ENCODE peak calls at places on chromosomes 6 and 20, in eight cellular contexts. One of them, this sample, is unnamed.

GRCh38 chr6:122494665-122495272 is 23.2 kb upstream of the SERINC1 start:
- DNase-seq in pancreas: no peak
- DNase-seq in breast epithelium: peak; percentile 64
- DNase-seq in DND-41: no peak
- DNase-seq in cardiac muscle cell: no peak
- DNase-seq in uterus: no peak
- DNase-seq in heart left ventricle: no peak
- DNase-seq in prostate gland: peak; percentile 46
- DNase-seq in this sample: no peak

GRCh38 chr6:29887819-29888581 is 54.3 kb upstream of the HLA-A start:
- DNase-seq in pancreas: peak; percentile 85
- DNase-seq in prostate gland: peak; percentile 42
- DNase-seq in uterus: peak; percentile 85
- DNase-seq in cardiac muscle cell: peak; percentile 51
- DNase-seq in breast epithelium: peak; percentile 87
- DNase-seq in DND-41: no peak
- DNase-seq in heart left ventricle: peak; percentile 81
- DNase-seq in this sample: peak; percentile 74

GRCh38 chr6:161455848-161456247 is 182.0 kb upstream of the AGPAT4 start:
- DNase-seq in prostate gland: no peak
- DNase-seq in uterus: no peak
- DNase-seq in pancreas: no peak
- DNase-seq in cardiac muscle cell: no peak
- DNase-seq in DND-41: no peak
- DNase-seq in breast epithelium: no peak
- DNase-seq in heart left ventricle: no peak
- DNase-seq in this sample: no peak

GRCh38 chr6:73823832-73824231 is 127.8 kb downstream of the CD109 start:
- DNase-seq in DND-41: no peak
- DNase-seq in breast epithelium: no peak
- DNase-seq in cardiac muscle cell: no peak
- DNase-seq in uterus: no peak
- DNase-seq in prostate gland: no peak
- DNase-seq in pancreas: no peak
- DNase-seq in heart left ventricle: no peak
- DNase-seq in this sample: no peak

GRCh38 chr20:15582146-15582776 is 991.0 kb downstream of the KIF16B start:
- DNase-seq in prostate gland: no peak
- DNase-seq in heart left ventricle: no peak
- DNase-seq in pancreas: no peak
- DNase-seq in DND-41: no peak
- DNase-seq in uterus: no peak
- DNase-seq in breast epithelium: no peak
- DNase-seq in cardiac muscle cell: no peak
- DNase-seq in this sample: no peak

GRCh38 chr6:30171677-30172471 is 8.5 kb downstream of the TRIM15 start:
- DNase-seq in uterus: no peak
- DNase-seq in cardiac muscle cell: peak; percentile 46
- DNase-seq in pancreas: no peak
- DNase-seq in heart left ventricle: no peak
- DNase-seq in breast epithelium: no peak
- DNase-seq in DND-41: no peak
- DNase-seq in prostate gland: no peak
- DNase-seq in this sample: no peak

GRCh38 chr6:159110748-159111147 is 58.5 kb upstream of the FNDC1 start:
- DNase-seq in DND-41: no peak
- DNase-seq in prostate gland: no peak
- DNase-seq in heart left ventricle: no peak
- DNase-seq in uterus: no peak
- DNase-seq in pancreas: no peak
- DNase-seq in cardiac muscle cell: no peak
- DNase-seq in breast epithelium: no peak
- DNase-seq in this sample: no peak

GRCh38 chr6:129575378-129576118 is 134.4 kb downstream of the ARHGAP18 start:
- DNase-seq in heart left ventricle: no peak
- DNase-seq in uterus: no peak
- DNase-seq in prostate gland: peak; percentile 12
- DNase-seq in pancreas: no peak
- DNase-seq in cardiac muscle cell: peak; percentile 78
- DNase-seq in breast epithelium: no peak
- DNase-seq in DND-41: no peak
- DNase-seq in this sample: peak; percentile 12

GRCh38 chr6:12648171-12648570 is 68.4 kb upstream of the PHACTR1 start:
- DNase-seq in cardiac muscle cell: no peak
- DNase-seq in prostate gland: no peak
- DNase-seq in DND-41: no peak
- DNase-seq in pancreas: no peak
- DNase-seq in heart left ventricle: no peak
- DNase-seq in uterus: no peak
- DNase-seq in breast epithelium: no peak
- DNase-seq in this sample: no peak

GRCh38 chr6:45310118-45310788 is 17.9 kb upstream of the RUNX2 start:
- DNase-seq in breast epithelium: no peak
- DNase-seq in heart left ventricle: peak; percentile 8
- DNase-seq in prostate gland: no peak
- DNase-seq in uterus: no peak
- DNase-seq in DND-41: peak; percentile 94
- DNase-seq in pancreas: no peak
- DNase-seq in cardiac muscle cell: no peak
- DNase-seq in this sample: no peak

GRCh38 chr6:33886673-33887144 is 82.9 kb upstream of the MLN start:
- DNase-seq in breast epithelium: no peak
- DNase-seq in DND-41: peak; percentile 26
- DNase-seq in uterus: peak; percentile 83
- DNase-seq in prostate gland: peak; percentile 47
- DNase-seq in pancreas: no peak
- DNase-seq in cardiac muscle cell: peak; percentile 97
- DNase-seq in heart left ventricle: peak; percentile 70
- DNase-seq in this sample: no peak

GRCh38 chr6:20746805-20747204 is 212.5 kb downstream of the CDKAL1 start:
- DNase-seq in prostate gland: no peak
- DNase-seq in cardiac muscle cell: no peak
- DNase-seq in heart left ventricle: no peak
- DNase-seq in DND-41: no peak
- DNase-seq in uterus: no peak
- DNase-seq in pancreas: no peak
- DNase-seq in breast epithelium: no peak
- DNase-seq in this sample: no peak

GRCh38 chr6:166127624-166128472 is 39.8 kb downstream of the TBXT start:
- DNase-seq in DND-41: no peak
- DNase-seq in uterus: no peak
- DNase-seq in cardiac muscle cell: no peak
- DNase-seq in prostate gland: no peak
- DNase-seq in heart left ventricle: no peak
- DNase-seq in pancreas: no peak
- DNase-seq in breast epithelium: no peak
- DNase-seq in this sample: no peak

GRCh38 chr6:17197607-17198006 is 83.6 kb upstream of the RBM24 start:
- DNase-seq in breast epithelium: no peak
- DNase-seq in cardiac muscle cell: no peak
- DNase-seq in DND-41: no peak
- DNase-seq in uterus: no peak
- DNase-seq in prostate gland: no peak
- DNase-seq in heart left ventricle: no peak
- DNase-seq in pancreas: no peak
- DNase-seq in this sample: no peak

GRCh38 chr6:164108869-164109769 is 694.6 kb downstream of the QKI start:
- DNase-seq in heart left ventricle: peak; percentile 89
- DNase-seq in prostate gland: peak; percentile 45
- DNase-seq in breast epithelium: peak; percentile 78
- DNase-seq in pancreas: peak; percentile 16
- DNase-seq in cardiac muscle cell: peak; percentile 61
- DNase-seq in uterus: peak; percentile 26
- DNase-seq in DND-41: no peak
- DNase-seq in this sample: no peak

GRCh38 chr6:160252073-160252809 is 6.4 kb downstream of the SLC22A2 start:
- DNase-seq in heart left ventricle: no peak
- DNase-seq in DND-41: no peak
- DNase-seq in breast epithelium: no peak
- DNase-seq in cardiac muscle cell: no peak
- DNase-seq in pancreas: no peak
- DNase-seq in uterus: no peak
- DNase-seq in prostate gland: no peak
- DNase-seq in this sample: no peak

GRCh38 chr20:32501709-32502108 is 83.4 kb downstream of the NOL4L start:
- DNase-seq in uterus: no peak
- DNase-seq in heart left ventricle: no peak
- DNase-seq in cardiac muscle cell: peak; percentile 28
- DNase-seq in pancreas: no peak
- DNase-seq in prostate gland: no peak
- DNase-seq in breast epithelium: no peak
- DNase-seq in DND-41: no peak
- DNase-seq in this sample: no peak

DNA sequence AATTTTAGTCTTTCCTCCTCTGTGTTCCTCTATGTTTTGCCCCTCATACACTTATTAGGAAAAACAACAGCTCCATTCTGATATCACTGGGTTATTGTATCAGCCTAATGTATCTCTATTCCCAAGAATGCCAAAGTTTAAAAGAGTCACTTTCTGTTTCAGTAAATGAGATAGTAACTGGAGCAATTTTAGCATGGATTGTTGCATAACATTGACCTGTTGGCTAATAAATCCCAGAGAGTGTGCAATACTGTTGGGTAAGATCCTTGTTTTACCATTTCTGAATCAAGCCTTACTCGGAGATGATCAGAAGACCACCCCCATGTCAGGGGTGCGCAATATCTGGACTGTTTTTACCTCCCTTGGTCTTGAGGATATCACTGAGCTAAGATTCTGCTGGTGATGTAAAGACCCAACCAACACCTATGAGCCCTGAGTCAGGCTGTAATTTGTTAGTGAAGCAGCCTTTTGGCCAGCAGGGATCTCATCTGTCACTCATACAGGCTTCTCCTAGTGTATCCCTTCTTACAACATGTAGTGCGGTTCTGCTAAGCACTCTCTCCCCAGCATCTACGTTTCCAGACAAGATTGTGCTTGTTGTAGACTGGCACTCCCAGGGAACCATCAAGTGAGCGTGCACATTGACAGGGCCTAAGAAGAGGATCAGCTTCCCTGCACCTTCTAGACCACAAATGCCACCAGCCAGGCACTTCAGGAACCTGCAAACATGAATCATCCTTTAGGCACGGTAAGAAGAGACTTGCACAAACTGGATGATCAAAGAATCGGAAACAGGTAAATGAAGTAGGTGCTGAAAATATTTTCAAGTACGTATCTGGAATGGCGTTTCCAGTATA is 11.5 kb upstream of the IPCEF1 start:
- DNase-seq in uterus: no peak
- DNase-seq in cardiac muscle cell: peak; percentile 34
- DNase-seq in breast epithelium: no peak
- DNase-seq in DND-41: no peak
- DNase-seq in heart left ventricle: no peak
- DNase-seq in pancreas: no peak
- DNase-seq in prostate gland: no peak
- DNase-seq in this sample: no peak
- TF ChIP-seq CTCF in uterus: no peak
- TF ChIP-seq CTCF in cardiac muscle cell: no peak
- TF ChIP-seq CTCF in breast epithelium: no peak
- TF ChIP-seq CTCF in DND-41: no peak
- TF ChIP-seq CTCF in heart left ventricle: no peak
- TF ChIP-seq CTCF in pancreas: no peak
- TF ChIP-seq CTCF in prostate gland: no peak
- TF ChIP-seq CTCF in this sample: no peak

GRCh38 chr20:1150968-1151367 is 32.6 kb downstream of the PSMF1 start:
- DNase-seq in uterus: no peak
- DNase-seq in prostate gland: no peak
- DNase-seq in DND-41: no peak
- DNase-seq in pancreas: no peak
- DNase-seq in heart left ventricle: no peak
- DNase-seq in cardiac muscle cell: no peak
- DNase-seq in breast epithelium: no peak
- DNase-seq in this sample: no peak
- H3K27ac ChIP-seq in uterus: no peak overlapping the region
- H3K27ac ChIP-seq in prostate gland: no peak overlapping the region
- H3K27ac ChIP-seq in DND-41: no peak overlapping the region
- H3K27ac ChIP-seq in pancreas: no peak overlapping the region
- H3K27ac ChIP-seq in heart left ventricle: no peak overlapping the region
- H3K27ac ChIP-seq in cardiac muscle cell: no peak overlapping the region
- H3K27ac ChIP-seq in breast epithelium: no peak overlapping the region
- H3K27ac ChIP-seq in this sample: no peak overlapping the region

DNA sequence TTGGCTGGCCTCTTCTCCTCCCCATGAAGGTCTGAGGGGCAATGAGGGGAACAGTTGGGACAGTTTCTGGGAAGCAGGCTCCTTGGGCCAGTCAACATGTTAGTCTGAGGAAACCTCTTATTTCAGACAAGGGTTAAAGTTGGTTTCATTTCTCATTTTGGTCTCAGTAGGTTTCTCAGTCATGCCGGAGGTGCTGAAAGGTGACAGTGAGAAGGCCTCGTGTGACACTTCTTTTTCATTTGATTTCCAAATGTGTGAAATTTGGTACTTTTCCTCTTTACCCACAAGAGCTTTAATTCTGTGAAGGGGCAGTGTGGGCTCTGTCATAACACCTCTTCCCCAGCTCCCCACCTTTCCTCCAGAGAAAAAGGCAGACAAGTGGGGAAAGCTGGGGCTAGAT is 7.5 kb upstream of the GLP1R start:
- DNase-seq in DND-41: no peak
- DNase-seq in heart left ventricle: no peak
- DNase-seq in prostate gland: no peak
- DNase-seq in breast epithelium: no peak
- DNase-seq in uterus: no peak
- DNase-seq in pancreas: no peak
- DNase-seq in cardiac muscle cell: no peak
- DNase-seq in this sample: no peak
- H3K27me3 ChIP-seq in DND-41: peaks cover 11% of the 10 kb centered on the region
- H3K27me3 ChIP-seq in heart left ventricle: peaks cover 17% of the 10 kb centered on the region
- H3K27me3 ChIP-seq in prostate gland: peaks cover 5% of the 10 kb centered on the region
- H3K27me3 ChIP-seq in breast epithelium: peaks cover 28% of the 10 kb centered on the region
- H3K27me3 ChIP-seq in uterus: no peaks in the 10 kb centered on the region
- H3K27me3 ChIP-seq in pancreas: no peaks in the 10 kb centered on the region
- H3K27me3 ChIP-seq in cardiac muscle cell: peaks cover 52% of the 10 kb centered on the region
- H3K27me3 ChIP-seq in this sample: no peaks in the 10 kb centered on the region

DNA sequence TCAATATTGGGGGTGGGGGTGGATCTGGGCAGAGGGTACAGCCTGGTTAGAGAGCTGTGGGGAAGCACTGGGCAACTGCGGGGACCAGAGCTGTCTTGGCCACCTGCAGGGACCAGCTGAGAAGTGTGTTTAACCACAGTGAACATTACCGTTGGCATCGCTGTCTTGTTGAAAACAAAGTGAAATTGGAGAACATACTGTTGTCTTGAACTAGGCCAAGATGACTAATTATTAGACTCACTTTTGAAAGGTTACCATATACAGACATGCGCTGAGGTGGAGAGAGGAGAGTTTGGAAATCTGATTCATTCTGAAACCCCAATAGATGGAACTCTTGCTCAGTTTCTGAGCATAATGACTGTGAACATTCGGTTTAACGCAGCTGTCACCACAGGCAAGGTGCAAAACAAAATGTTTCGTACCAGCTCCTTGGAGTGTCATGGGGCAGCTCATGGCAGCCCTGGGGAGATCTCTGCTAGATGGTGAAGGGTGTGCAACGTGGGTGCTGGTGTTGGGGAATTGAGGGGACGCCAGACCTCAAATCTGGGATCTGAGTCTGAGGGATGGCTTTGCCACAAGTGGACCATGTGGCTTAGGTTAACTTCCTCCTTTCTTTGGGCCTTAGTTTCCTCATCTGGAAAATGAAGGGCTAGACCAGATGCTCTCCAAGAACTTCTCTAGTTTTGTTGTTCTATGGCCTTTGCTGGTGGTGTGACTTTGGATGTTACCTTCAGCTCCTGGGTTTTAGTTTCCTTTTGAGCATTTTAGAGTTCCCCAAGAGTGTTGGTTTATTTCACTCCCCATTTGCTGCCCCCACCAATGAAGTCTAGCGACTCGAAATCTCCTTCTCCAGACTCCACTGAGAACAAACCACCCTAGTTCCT is 24.6 kb upstream of the GTSF1L start:
- DNase-seq in DND-41: peak; percentile 78
- DNase-seq in cardiac muscle cell: peak; percentile 71
- DNase-seq in prostate gland: no peak
- DNase-seq in pancreas: no peak
- DNase-seq in heart left ventricle: no peak
- DNase-seq in breast epithelium: no peak
- DNase-seq in uterus: no peak
- DNase-seq in this sample: no peak
- TF ChIP-seq CTCF in DND-41: no peak
- TF ChIP-seq CTCF in cardiac muscle cell: no peak
- TF ChIP-seq CTCF in prostate gland: no peak
- TF ChIP-seq CTCF in pancreas: no peak
- TF ChIP-seq CTCF in heart left ventricle: no peak
- TF ChIP-seq CTCF in breast epithelium: no peak
- TF ChIP-seq CTCF in uterus: no peak
- TF ChIP-seq CTCF in this sample: no peak